ENCODE peak calls at places on chromosomes 11 and 22, in nine cellular contexts. H is activated T-cell treated with anti-CD3 and anti-CD28 coated beads for 1 hour; I is HFFc6; Q is stimulated activated CD8-positive, alpha-beta memory T cell treated with anti-CD3 and anti-CD28 coated beads, Interleukin-2, amount 100 ng/mL, for 48 hours; Y is GM19239; L is activated CD8-positive, alpha-beta memory T cell treated with anti-CD3 and anti-CD28 coated beads for 4 hours; U is dorsolateral prefrontal cortex; E is progenitor cell of endocrine pancreas; X is activated CD8-positive, alpha-beta T cell treated with anti-CD3 and anti-CD28 coated beads for 36 hours. F is an unnamed sample.

GRCh38 chr11:130671801-130672700 is 223.6 kb downstream of the ADAMTS15 start:
- DNase-seq in I (peak), U (no peak), H (no peak), X (no peak), Q (no peak), L (no peak), Y (no peak), E (no peak), F (peak)

GRCh38 chr22:23756891-23757290 is 2.7 kb upstream of the VPREB3 start:
- DNase-seq in I (no peak), Y (no peak), L (no peak), X (peak), Q (no peak), U (no peak), H (no peak), E (no peak), F (no peak)

GRCh38 chr11:65355776-65356393 is 1.3 kb downstream of the TIGD3 start:
- DNase-seq in I (peak), E (no peak), U (peak), Y (no peak), L (no peak), Q (no peak), X (no peak), H (no peak), F (peak)

GRCh38 chr11:70532728-70533127 is 134.4 kb downstream of the CTTN start:
- DNase-seq in E (no peak), I (no peak), Y (no peak), U (no peak), H (no peak), L (no peak), X (no peak), Q (no peak), F (peak)

GRCh38 chr11:67271548-67272284 is 5.4 kb downstream of the GRK2 start:
- DNase-seq in Y (no peak), E (no peak), H (no peak), Q (peak), I (no peak), L (no peak), U (peak), X (peak), F (no peak)

GRCh38 chr11:72609045-72609444 is 65.2 kb downstream of the PDE2A start:
- DNase-seq in Y (no peak), U (no peak), E (no peak), I (peak), X (peak), H (no peak), Q (no peak), L (no peak), F (peak)

GRCh38 chr11:8717876-8718753 is 35.5 kb downstream of the RPL27A start:
- DNase-seq in Q (no peak), U (peak), E (no peak), Y (peak), H (no peak), X (no peak), I (peak), L (no peak), F (peak)

GRCh38 chr11:32584921-32585320 is 1.3 kb downstream of the EIF3M start:
- DNase-seq in L (no peak), Y (no peak), I (no peak), E (no peak), Q (no peak), U (no peak), H (no peak), X (no peak), F (peak)

GRCh38 chr22:24391836-24392217 is 35.6 kb upstream of the ADORA2A start:
- DNase-seq in I (peak), Y (no peak), E (no peak), H (no peak), Q (no peak), U (no peak), L (no peak), X (no peak), F (no peak)

F was measured in astrocyte of the hippocampus.